ENCODE peak calls at places on chromosomes 16 and 17, in six cellular contexts. One of them, this sample, is unnamed.

GRCh38 chr16:10219742-10220141 is 37.5 kb upstream of the GRIN2A start:
- DNase-seq in SK-N-SH: no peak
- DNase-seq in H1: no peak
- DNase-seq in K562: no peak
- DNase-seq in GM12878: no peak
- DNase-seq in HepG2: peak; percentile 52
- DNase-seq in this sample: no peak

GRCh38 chr17:62819511-62820221 is 11.6 kb upstream of the MARCHF10 start:
- DNase-seq in SK-N-SH: peak; percentile 56
- DNase-seq in H1: no peak
- DNase-seq in K562: no peak
- DNase-seq in GM12878: no peak
- DNase-seq in HepG2: peak; percentile 78
- DNase-seq in this sample: no peak

GRCh38 chr17:80219013-80219776 is 938 bp downstream of the SGSH start:
- DNase-seq in SK-N-SH: peak; percentile 82
- DNase-seq in H1: no peak
- DNase-seq in K562: peak; percentile 65
- DNase-seq in GM12878: peak; percentile 66
- DNase-seq in HepG2: peak; percentile 53
- DNase-seq in this sample: peak; percentile 90

GRCh38 chr16:69399361-69399760 is 13.6 kb upstream of the TERF2 start:
- DNase-seq in SK-N-SH: no peak
- DNase-seq in H1: no peak
- DNase-seq in K562: no peak
- DNase-seq in GM12878: no peak
- DNase-seq in HepG2: no peak
- DNase-seq in this sample: no peak

GRCh38 chr17:83082899-83083367 is 3.5 kb downstream of the METRNL start:
- DNase-seq in SK-N-SH: no peak
- DNase-seq in H1: no peak
- DNase-seq in K562: no peak
- DNase-seq in GM12878: no peak
- DNase-seq in HepG2: no peak
- DNase-seq in this sample: no peak

GRCh38 chr17:38709104-38709820 is 4.2 kb downstream of the MLLT6 start:
- DNase-seq in SK-N-SH: no peak
- DNase-seq in H1: no peak
- DNase-seq in K562: no peak
- DNase-seq in GM12878: no peak
- DNase-seq in HepG2: no peak
- DNase-seq in this sample: no peak

GRCh38 chr17:39612291-39612894 is 4.7 kb upstream of the NEUROD2 start:
- DNase-seq in SK-N-SH: no peak
- DNase-seq in H1: no peak
- DNase-seq in K562: no peak
- DNase-seq in GM12878: no peak
- DNase-seq in HepG2: no peak
- DNase-seq in this sample: no peak

GRCh38 chr16:89156740-89157645 is 14.6 kb upstream of the CDH15 start:
- DNase-seq in SK-N-SH: no peak
- DNase-seq in H1: no peak
- DNase-seq in K562: no peak
- DNase-seq in GM12878: no peak
- DNase-seq in HepG2: no peak
- DNase-seq in this sample: no peak

GRCh38 chr16:88487920-88488842 is 35.1 kb downstream of the ZFPM1 start:
- DNase-seq in SK-N-SH: peak; percentile 91
- DNase-seq in H1: no peak
- DNase-seq in K562: peak; percentile 69
- DNase-seq in GM12878: no peak
- DNase-seq in HepG2: peak; percentile 92
- DNase-seq in this sample: no peak

GRCh38 chr16:19011169-19011731 is 27.5 kb downstream of the TMC7 start:
- DNase-seq in SK-N-SH: no peak
- DNase-seq in H1: no peak
- DNase-seq in K562: no peak
- DNase-seq in GM12878: no peak
- DNase-seq in HepG2: peak; percentile 48
- DNase-seq in this sample: no peak

GRCh38 chr17:42843358-42843934 is 934 bp upstream of the AOC2 start:
- DNase-seq in SK-N-SH: peak; percentile 80
- DNase-seq in H1: no peak
- DNase-seq in K562: peak; percentile 62
- DNase-seq in GM12878: no peak
- DNase-seq in HepG2: peak; percentile 73
- DNase-seq in this sample: no peak

GRCh38 chr16:35391328-35391727 is 1931.9 kb downstream of the TP53TG3F start:
- DNase-seq in SK-N-SH: peak; percentile 33
- DNase-seq in H1: no peak
- DNase-seq in K562: peak; percentile 19
- DNase-seq in GM12878: no peak
- DNase-seq in HepG2: peak; percentile 43
- DNase-seq in this sample: peak; percentile 58

GRCh38 chr16:3576211-3576610 is 992 bp downstream of the NLRC3 start:
- DNase-seq in SK-N-SH: no peak
- DNase-seq in H1: no peak
- DNase-seq in K562: no peak
- DNase-seq in GM12878: no peak
- DNase-seq in HepG2: no peak
- DNase-seq in this sample: no peak

GRCh38 chr16:3578610-3579551 is 1.7 kb upstream of the NLRC3 start:
- DNase-seq in SK-N-SH: no peak
- DNase-seq in H1: no peak
- DNase-seq in K562: peak; percentile 73
- DNase-seq in GM12878: peak; percentile 56
- DNase-seq in HepG2: no peak
- DNase-seq in this sample: peak; percentile 53

GRCh38 chr16:3577302-3577752 is at the start of gene NLRC3:
- DNase-seq in SK-N-SH: no peak
- DNase-seq in H1: no peak
- DNase-seq in K562: no peak
- DNase-seq in GM12878: no peak
- DNase-seq in HepG2: no peak
- DNase-seq in this sample: peak; percentile 34

GRCh38 chr16:3579776-3580175 is 2.6 kb upstream of the NLRC3 start:
- DNase-seq in SK-N-SH: no peak
- DNase-seq in H1: no peak
- DNase-seq in K562: no peak
- DNase-seq in GM12878: no peak
- DNase-seq in HepG2: no peak
- DNase-seq in this sample: no peak

DNA sequence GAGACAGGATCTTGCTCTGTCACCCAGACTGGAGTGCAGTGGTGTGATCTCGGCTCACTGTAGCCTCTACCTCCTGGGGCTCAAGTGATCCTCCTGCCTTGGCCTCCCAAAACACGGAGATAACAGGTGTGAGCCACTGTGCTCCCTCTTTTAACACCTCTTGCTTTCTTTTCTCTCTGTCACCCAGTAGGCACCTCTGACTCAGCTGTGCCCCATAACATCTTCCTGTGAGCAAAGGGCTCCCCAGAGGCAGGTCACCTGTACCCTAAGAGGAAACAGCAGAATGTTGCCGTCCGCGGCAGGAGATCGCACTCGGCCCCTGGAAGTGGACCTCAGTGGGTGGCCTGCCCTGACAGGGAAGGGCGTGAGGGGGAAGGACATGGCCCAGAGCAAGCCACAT is 918 bp upstream of the NLRC3 start:
- DNase-seq in SK-N-SH: no peak
- DNase-seq in H1: no peak
- DNase-seq in K562: no peak
- DNase-seq in GM12878: peak; percentile 23
- DNase-seq in HepG2: no peak
- DNase-seq in this sample: no peak
- TF ChIP-seq GABPA in SK-N-SH: no peak
- TF ChIP-seq GABPA in H1: no peak
- TF ChIP-seq GABPA in K562: no peak
- TF ChIP-seq GABPA in GM12878: no peak
- TF ChIP-seq GABPA in HepG2: no peak
- TF ChIP-seq GABPA in this sample: no peak

GRCh38 chr16:79810449-79811189 is 210.1 kb upstream of the MAF start:
- DNase-seq in SK-N-SH: no peak
- DNase-seq in H1: no peak
- DNase-seq in K562: no peak
- DNase-seq in GM12878: no peak
- DNase-seq in HepG2: no peak
- DNase-seq in this sample: no peak
- H3K4me3 ChIP-seq in SK-N-SH: no peak overlapping the region
- H3K4me3 ChIP-seq in H1: no peak overlapping the region
- H3K4me3 ChIP-seq in K562: no peak overlapping the region
- H3K4me3 ChIP-seq in GM12878: no peak overlapping the region
- H3K4me3 ChIP-seq in HepG2: no peak overlapping the region
- H3K4me3 ChIP-seq in this sample: no peak overlapping the region

GRCh38 chr17:37422971-37423625 is 16.4 kb downstream of the TADA2A start:
- DNase-seq in SK-N-SH: no peak
- DNase-seq in H1: no peak
- DNase-seq in K562: no peak
- DNase-seq in GM12878: no peak
- DNase-seq in HepG2: no peak
- DNase-seq in this sample: no peak

GRCh38 chr17:37413875-37414519 is 7.3 kb downstream of the TADA2A start:
- DNase-seq in SK-N-SH: peak; percentile 7
- DNase-seq in H1: no peak
- DNase-seq in K562: peak; percentile 29
- DNase-seq in GM12878: no peak
- DNase-seq in HepG2: no peak
- DNase-seq in this sample: no peak

DNA sequence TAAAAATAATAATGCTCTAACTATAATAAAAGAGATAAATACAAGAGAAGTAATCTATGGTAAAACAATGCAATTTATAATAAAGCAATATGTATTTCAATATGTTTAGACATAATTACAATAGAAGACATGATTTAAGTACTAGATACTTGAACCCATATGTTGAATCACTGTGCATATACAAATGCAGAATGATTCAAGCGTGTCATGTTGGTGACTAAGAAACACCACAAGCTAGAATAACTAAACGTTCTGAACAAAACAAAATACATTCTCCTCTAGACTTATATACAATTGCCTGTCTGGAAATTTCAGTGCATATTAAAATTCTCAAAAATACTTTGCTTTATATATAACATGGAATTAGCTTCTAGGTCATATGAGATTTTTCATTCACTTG is 11.2 kb downstream of the TADA2A start:
- DNase-seq in SK-N-SH: no peak
- DNase-seq in H1: no peak
- DNase-seq in K562: no peak
- DNase-seq in GM12878: no peak
- DNase-seq in HepG2: no peak
- DNase-seq in this sample: no peak
- TF ChIP-seq GABPA in SK-N-SH: no peak
- TF ChIP-seq GABPA in H1: no peak
- TF ChIP-seq GABPA in K562: no peak
- TF ChIP-seq GABPA in GM12878: no peak
- TF ChIP-seq GABPA in HepG2: no peak
- TF ChIP-seq GABPA in this sample: no peak

GRCh38 chr17:73237714-73238113 is 24.0 kb downstream of the CPSF4L start:
- DNase-seq in SK-N-SH: no peak
- DNase-seq in H1: no peak
- DNase-seq in K562: no peak
- DNase-seq in GM12878: no peak
- DNase-seq in HepG2: no peak
- DNase-seq in this sample: no peak
- H3K4me3 ChIP-seq in SK-N-SH: no peak overlapping the region
- H3K4me3 ChIP-seq in H1: no peak overlapping the region
- H3K4me3 ChIP-seq in K562: no peak overlapping the region
- H3K4me3 ChIP-seq in GM12878: no peak overlapping the region
- H3K4me3 ChIP-seq in HepG2: no peak overlapping the region
- H3K4me3 ChIP-seq in this sample: no peak overlapping the region

GRCh38 chr16:50615891-50616290 is 65.2 kb downstream of the SNX20 start:
- DNase-seq in SK-N-SH: no peak
- DNase-seq in H1: no peak
- DNase-seq in K562: no peak
- DNase-seq in GM12878: no peak
- DNase-seq in HepG2: no peak
- DNase-seq in this sample: no peak

GRCh38 chr16:50617630-50618184 is 63.4 kb downstream of the SNX20 start:
- DNase-seq in SK-N-SH: no peak
- DNase-seq in H1: no peak
- DNase-seq in K562: no peak
- DNase-seq in GM12878: no peak
- DNase-seq in HepG2: peak; percentile 57
- DNase-seq in this sample: no peak

GRCh38 chr16:50616386-50616785 is 64.7 kb downstream of the SNX20 start:
- DNase-seq in SK-N-SH: no peak
- DNase-seq in H1: no peak
- DNase-seq in K562: no peak
- DNase-seq in GM12878: no peak
- DNase-seq in HepG2: no peak
- DNase-seq in this sample: peak; percentile 31

GRCh38 chr16:50618238-50618918 is 62.7 kb downstream of the SNX20 start:
- DNase-seq in SK-N-SH: no peak
- DNase-seq in H1: no peak
- DNase-seq in K562: no peak
- DNase-seq in GM12878: no peak
- DNase-seq in HepG2: no peak
- DNase-seq in this sample: no peak

GRCh38 chr16:50616883-50617629 is 64.1 kb downstream of the SNX20 start:
- DNase-seq in SK-N-SH: no peak
- DNase-seq in H1: no peak
- DNase-seq in K562: no peak
- DNase-seq in GM12878: no peak
- DNase-seq in HepG2: peak; percentile 89
- DNase-seq in this sample: no peak
- TF ChIP-seq GABPA in SK-N-SH: no peak
- TF ChIP-seq GABPA in H1: no peak
- TF ChIP-seq GABPA in K562: no peak
- TF ChIP-seq GABPA in GM12878: no peak
- TF ChIP-seq GABPA in HepG2: no peak
- TF ChIP-seq GABPA in this sample: no peak